ENCODE peak calls at places on chromosomes 2 and 18, in nine cellular contexts. R is NCI-H82; L is dermis blood vessel endothelial cell; U is foreskin fibroblast; W is HT1080; Y is NCI-H2029; V is dorsolateral prefrontal cortex; K is stimulated activated CD8-positive, alpha-beta memory T cell treated with anti-CD3 and anti-CD28 coated beads, Interleukin-7, amount 100 ng/mL, for 1 hour; M is effector memory CD8-positive, alpha-beta T cell. P is an unnamed sample.
A peak's percentile ranks its signal among the peaks of the same experiment; 100 is the strongest.

GRCh38 chr2:9298583-9298982 is 92.0 kb downstream of the ASAP2 start:
- DNase-seq in R (no peak), L (no peak), U (no peak), W (no peak), Y (no peak), V (no peak), K (no peak), M (no peak), P (no peak)

GRCh38 chr2:240999001-240999791 is 778 bp downstream of the SNED1 start:
- DNase-seq in R (no peak), L (peak; percentile 44), U (peak; percentile 54), W (no peak), Y (no peak), V (no peak), K (no peak), M (no peak), P (no peak)

GRCh38 chr18:32425466-32425865 is 45.2 kb downstream of the GAREM1 start:
- DNase-seq in R (no peak), L (no peak), U (peak; percentile 28), W (peak; percentile 24), Y (no peak), V (no peak), K (no peak), M (no peak), P (peak; percentile 41)

GRCh38 chr2:56313541-56313940 is 129.8 kb downstream of the CCDC85A start:
- DNase-seq in R (no peak), L (no peak), U (no peak), W (no peak), Y (no peak), V (no peak), K (no peak), M (no peak), P (no peak)

GRCh38 chr2:117470311-117471095 is 344.0 kb upstream of the DDX18 start:
- DNase-seq in R (peak; percentile 79), L (peak; percentile 6), U (no peak), W (peak; percentile 56), Y (no peak), V (no peak), K (no peak), M (no peak), P (no peak)

GRCh38 chr2:20050712-20051517 is 513 bp downstream of the LAPTM4A start:
- DNase-seq in R (peak; percentile 76), L (peak; percentile 77), U (peak; percentile 82), W (peak; percentile 66), Y (no peak), V (peak; percentile 48), K (no peak), M (peak; percentile 23), P (no peak)

GRCh38 chr18:48599391-48599790 is 60.6 kb downstream of the CTIF start:
- DNase-seq in R (no peak), L (no peak), U (no peak), W (no peak), Y (no peak), V (no peak), K (no peak), M (no peak), P (no peak)

GRCh38 chr18:48904086-48904485 is 46.7 kb downstream of the SMAD7 start:
- DNase-seq in R (no peak), L (no peak), U (no peak), W (peak; percentile 81), Y (no peak), V (no peak), K (no peak), M (no peak), P (no peak)

GRCh38 chr2:20585710-20586378 is 65.1 kb downstream of the HS1BP3 start:
- DNase-seq in R (no peak), L (no peak), U (no peak), W (no peak), Y (no peak), V (peak; percentile 22), K (no peak), M (no peak), P (no peak)

GRCh38 chr2:220572385-220572784 is 945.0 kb downstream of the SLC4A3 start:
- DNase-seq in R (no peak), L (no peak), U (peak; percentile 72), W (peak; percentile 16), Y (no peak), V (no peak), K (no peak), M (no peak), P (no peak)

GRCh38 chr2:219120082-219120481 is 40.5 kb downstream of the NHEJ1 start:
- DNase-seq in R (no peak), L (no peak), U (peak; percentile 40), W (peak; percentile 6), Y (no peak), V (no peak), K (no peak), M (no peak), P (no peak)

GRCh38 chr2:121017411-121017810 is 267.6 kb downstream of the TFCP2L1 start:
- DNase-seq in R (no peak), L (no peak), U (no peak), W (no peak), Y (no peak), V (no peak), K (no peak), M (no peak), P (no peak)

GRCh38 chr2:133957724-133958123 is 296.1 kb upstream of the MGAT5 start:
- DNase-seq in R (no peak), L (no peak), U (no peak), W (no peak), Y (no peak), V (no peak), K (no peak), M (no peak), P (no peak)

GRCh38 chr2:177467646-177468045 is 75.1 kb downstream of the AGPS start:
- DNase-seq in R (no peak), L (peak; percentile 56), U (peak; percentile 54), W (peak; percentile 48), Y (no peak), V (no peak), K (no peak), M (no peak), P (no peak)

GRCh38 chr18:35117372-35117771 is 76.2 kb downstream of the MAPRE2 start:
- DNase-seq in R (no peak), L (no peak), U (no peak), W (no peak), Y (no peak), V (no peak), K (no peak), M (no peak), P (no peak)

GRCh38 chr2:229712125-229712524 is 2.2 kb downstream of the DNER start:
- DNase-seq in R (no peak), L (peak; percentile 15), U (peak; percentile 25), W (no peak), Y (no peak), V (no peak), K (no peak), M (no peak), P (no peak)

GRCh38 chr18:9802774-9803697 is 82.7 kb upstream of the TXNDC2 start:
- DNase-seq in R (no peak), L (no peak), U (no peak), W (no peak), Y (no peak), V (no peak), K (no peak), M (no peak), P (no peak)

GRCh38 chr2:129936334-129936934 is 43.0 kb upstream of the RAB6C start:
- DNase-seq in R (peak; percentile 90), L (no peak), U (no peak), W (no peak), Y (no peak), V (no peak), K (no peak), M (no peak), P (no peak)

GRCh38 chr2:230225486-230225885 is at the start of gene SP140:
- DNase-seq in R (no peak), L (no peak), U (no peak), W (no peak), Y (no peak), V (no peak), K (peak; percentile 49), M (peak; percentile 78), P (no peak)

GRCh38 chr2:99861376-99861760 is 281.0 kb downstream of the AFF3 start:
- DNase-seq in R (no peak), L (peak; percentile 32), U (no peak), W (no peak), Y (no peak), V (no peak), K (no peak), M (no peak), P (no peak)

GRCh38 chr2:3483227-3483985 is 35.9 kb downstream of the ADI1 start:
- DNase-seq in R (no peak), L (peak; percentile 41), U (peak; percentile 60), W (no peak), Y (peak; percentile 80), V (peak; percentile 30), K (no peak), M (no peak), P (no peak)

GRCh38 chr2:136191041-136191440 is 73.1 kb upstream of the CXCR4 start:
- DNase-seq in R (peak; percentile 7), L (no peak), U (no peak), W (no peak), Y (no peak), V (no peak), K (no peak), M (no peak), P (no peak)

GRCh38 chr2:96315400-96316071 is 9.6 kb upstream of the ITPRIPL1 start:
- DNase-seq in R (no peak), L (peak; percentile 60), U (peak; percentile 71), W (peak; percentile 70), Y (no peak), V (no peak), K (no peak), M (no peak), P (no peak)

GRCh38 chr2:231124833-231125232 is at the start of gene HTR2B:
- DNase-seq in R (no peak), L (peak; percentile 55), U (peak; percentile 33), W (no peak), Y (no peak), V (no peak), K (no peak), M (no peak), P (no peak)

GRCh38 chr2:239397856-239398470 is 2.9 kb downstream of the HDAC4 start:
- DNase-seq in R (no peak), L (no peak), U (peak; percentile 77), W (no peak), Y (no peak), V (no peak), K (no peak), M (no peak), P (no peak)

GRCh38 chr2:230473378-230473777 is 57.4 kb downstream of the SP100 start:
- DNase-seq in R (no peak), L (peak; percentile 30), U (no peak), W (peak; percentile 34), Y (no peak), V (no peak), K (no peak), M (no peak), P (no peak)

GRCh38 chr2:222569826-222570225 is 86.1 kb downstream of the FARSB start:
- DNase-seq in R (no peak), L (no peak), U (peak; percentile 63), W (no peak), Y (no peak), V (no peak), K (no peak), M (no peak), P (no peak)

GRCh38 chr2:3470166-3470651 is 49.1 kb downstream of the ADI1 start:
- DNase-seq in R (no peak), L (no peak), U (peak; percentile 90), W (peak; percentile 23), Y (no peak), V (peak; percentile 62), K (no peak), M (no peak), P (peak; percentile 76)